ENCODE peak calls at places on chromosomes 7 and 10, in seven cellular contexts. K is stomach; V is Peyer's patch; Y is hepatocyte; T is pancreas; P is SK-N-SH; Q is CD8-positive, alpha-beta T cell. M is an unnamed sample. For H3K9me3, the result is how much of the 10 kb centered on the place peaks cover.

GRCh38 chr7:107966701-107967100 is 36.3 kb downstream of the LAMB1 start:
- DNase-seq in K (no peak), V (no peak), Y (peak), T (no peak), P (no peak), Q (no peak), M (no peak)

GRCh38 chr7:32583791-32584190 is 88.5 kb downstream of the AVL9 start:
- DNase-seq in K (no peak), V (no peak), Y (no peak), T (no peak), P (no peak), Q (no peak), M (no peak)

GRCh38 chr10:110676016-110676415 is 31.9 kb downstream of the RBM20 start:
- DNase-seq in K (no peak), V (no peak), Y (no peak), T (no peak), P (no peak), Q (no peak), M (no peak)

GRCh38 chr10:126042354-126042753 is 146.0 kb downstream of the FANK1 start:
- DNase-seq in K (no peak), V (no peak), Y (no peak), T (no peak), P (no peak), Q (no peak), M (no peak)

GRCh38 chr7:66099551-66100407 is 14.9 kb upstream of the CRCP start:
- DNase-seq in K (peak), V (peak), Y (peak), T (peak), P (no peak), Q (no peak), M (peak)

GRCh38 chr7:130463553-130464434 is 23.0 kb upstream of the CEP41 start:
- DNase-seq in K (no peak), V (no peak), Y (no peak), T (no peak), P (no peak), Q (no peak), M (no peak)

GRCh38 chr7:158318511-158318913 is 269.1 kb downstream of the PTPRN2 start:
- DNase-seq in K (no peak), V (no peak), Y (no peak), T (no peak), P (no peak), Q (no peak), M (no peak)

GRCh38 chr10:17913604-17914003 is 38.1 kb upstream of the SLC39A12 start:
- DNase-seq in K (no peak), V (no peak), Y (no peak), T (no peak), P (no peak), Q (no peak), M (no peak)

GRCh38 chr10:109891105-109891504 is 32.2 kb downstream of the XPNPEP1 start:
- DNase-seq in K (no peak), V (no peak), Y (no peak), T (no peak), P (no peak), Q (no peak), M (no peak)

GRCh38 chr7:3520206-3520605 is 219.2 kb downstream of the SDK1 start:
- DNase-seq in K (no peak), V (no peak), Y (peak), T (no peak), P (no peak), Q (no peak), M (no peak)

GRCh38 chr7:3301831-3302618 is 973 bp downstream of the SDK1 start:
- DNase-seq in K (no peak), V (no peak), Y (peak), T (peak), P (peak), Q (no peak), M (no peak)

GRCh38 chr10:2913531-2913930 is 153.8 kb upstream of the PFKP start:
- DNase-seq in K (no peak), V (no peak), Y (no peak), T (no peak), P (no peak), Q (no peak), M (no peak)

GRCh38 chr7:69018200-69018599 is 580.1 kb upstream of the AUTS2 start:
- DNase-seq in K (no peak), V (no peak), Y (no peak), T (no peak), P (no peak), Q (no peak), M (no peak)
- TF ChIP-seq CTCF in K (no peak), V (no peak), Y (no peak), T (no peak), P (peak), Q (no peak), M (no peak)

GRCh38 chr7:128931186-128931798 is 6.4 kb upstream of the IRF5 start:
- DNase-seq in K (no peak), V (peak), Y (no peak), T (no peak), P (no peak), Q (no peak), M (no peak)

GRCh38 chr7:128924706-128925588 is 12.8 kb upstream of the IRF5 start:
- DNase-seq in K (no peak), V (peak), Y (no peak), T (no peak), P (no peak), Q (no peak), M (no peak)

GRCh38 chr7:128929201-128929808 is 8.4 kb upstream of the IRF5 start:
- DNase-seq in K (no peak), V (peak), Y (no peak), T (no peak), P (no peak), Q (no peak), M (no peak)

GRCh38 chr7:128931965-128932861 is 5.5 kb upstream of the IRF5 start:
- DNase-seq in K (no peak), V (peak), Y (no peak), T (no peak), P (no peak), Q (no peak), M (no peak)

GRCh38 chr7:128928159-128928558 is 9.6 kb upstream of the IRF5 start:
- DNase-seq in K (no peak), V (peak), Y (no peak), T (no peak), P (no peak), Q (no peak), M (no peak)
- H3K4me3 ChIP-seq in K (no peak), V (no peak), Y (no peak), T (no peak), P (no peak), Q (no peak), M (no peak)

DNA sequence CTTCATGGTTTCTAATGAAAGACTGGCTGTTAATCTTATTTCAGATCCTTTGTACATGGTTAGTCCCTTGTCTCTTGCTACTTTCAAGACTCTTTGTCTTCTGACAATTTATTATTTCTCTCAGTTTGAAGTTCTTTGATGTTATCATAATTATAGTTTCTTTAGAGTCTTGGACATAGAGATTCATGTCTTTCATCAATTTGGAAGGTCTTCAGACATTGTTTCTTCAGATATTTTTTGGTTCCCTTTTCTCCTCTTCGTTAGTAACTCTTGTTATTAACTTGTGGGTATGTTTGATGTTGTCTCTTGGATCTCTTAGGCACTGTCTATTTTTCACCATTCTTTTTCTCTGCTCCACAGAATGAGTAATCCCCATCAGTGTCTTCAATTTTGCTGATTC is 8.8 kb downstream of the ZNF37A start:
- DNase-seq in K (no peak), V (no peak), Y (no peak), T (no peak), P (no peak), Q (no peak), M (no peak)
- H3K9me3 ChIP-seq in K (half or more), V (under half), Y (under half), T (under half), P (under half), Q (under half), M (half or more)

GRCh38 chr10:96043157-96043894 is at the start of gene CCNJ:
- DNase-seq in K (peak), V (peak), Y (peak), T (peak), P (peak), Q (peak), M (peak)
- TF ChIP-seq CTCF in K (no peak), V (no peak), Y (peak), T (no peak), P (no peak), Q (no peak), M (peak)

GRCh38 chr7:155807013-155807804 is 5.1 kb downstream of the SHH start:
- DNase-seq in K (no peak), V (peak), Y (peak), T (peak), P (no peak), Q (no peak), M (no peak)

GRCh38 chr7:155804897-155805825 is 7.1 kb downstream of the SHH start:
- DNase-seq in K (peak), V (peak), Y (peak), T (peak), P (peak), Q (peak), M (no peak)

GRCh38 chr7:155806096-155806871 is 6.0 kb downstream of the SHH start:
- DNase-seq in K (no peak), V (peak), Y (no peak), T (peak), P (peak), Q (no peak), M (no peak)

GRCh38 chr7:155804431-155804831 is 7.8 kb downstream of the SHH start:
- DNase-seq in K (no peak), V (peak), Y (no peak), T (peak), P (peak), Q (no peak), M (no peak)

GRCh38 chr7:155805826-155806095 is 6.5 kb downstream of the SHH start:
- DNase-seq in K (no peak), V (no peak), Y (no peak), T (peak), P (no peak), Q (no peak), M (no peak)
- H3K4me3 ChIP-seq in K (peak), V (peak), Y (peak), T (no peak), P (peak), Q (peak), M (peak)